ENCODE peak calls at places on chromosome 4, in six cellular contexts. T, B, C, Z, D and N are unnamed samples.

GRCh38 chr4:150006197-150006596 is 72.0 kb upstream of the DCLK2 start:
- DNase-seq in T (no peak), B (no peak), C (no peak), Z (no peak), D (no peak), N (no peak)

GRCh38 chr4:6107114-6107791 is 89.0 kb upstream of the C4orf50 start:
- DNase-seq in T (no peak), B (no peak), C (peak), Z (no peak), D (peak), N (no peak)

GRCh38 chr4:20299515-20299914 is 47.8 kb downstream of the SLIT2 start:
- DNase-seq in T (no peak), B (no peak), C (no peak), Z (no peak), D (no peak), N (peak)

GRCh38 chr4:189215574-189215973 is 725.1 kb upstream of the FRG1 start:
- DNase-seq in T (no peak), B (no peak), C (no peak), Z (no peak), D (no peak), N (no peak)

GRCh38 chr4:33649015-33649414 is 2595.3 kb downstream of the ARAP2 start:
- DNase-seq in T (no peak), B (no peak), C (no peak), Z (no peak), D (no peak), N (peak)

GRCh38 chr4:17316566-17316965 is 195.3 kb downstream of the QDPR start:
- DNase-seq in T (no peak), B (no peak), C (no peak), Z (no peak), D (no peak), N (no peak)

GRCh38 chr4:2598661-2599654 is 62.5 kb downstream of the FAM193A start:
- DNase-seq in T (no peak), B (no peak), C (peak), Z (no peak), D (no peak), N (no peak)

GRCh38 chr4:139099366-139099982 is 77.5 kb downstream of the ELF2 start:
- DNase-seq in T (no peak), B (peak), C (no peak), Z (no peak), D (peak), N (peak)

GRCh38 chr4:108906006-108906405 is 143.2 kb upstream of the ETNPPL start:
- DNase-seq in T (no peak), B (no peak), C (no peak), Z (no peak), D (no peak), N (no peak)

GRCh38 chr4:184361443-184361842 is 112.9 kb downstream of the IRF2 start:
- DNase-seq in T (no peak), B (no peak), C (no peak), Z (no peak), D (no peak), N (no peak)

GRCh38 chr4:122552898-122553297 is 68.0 kb downstream of the IL21 start:
- DNase-seq in T (no peak), B (no peak), C (no peak), Z (no peak), D (no peak), N (no peak)

GRCh38 chr4:54513231-54513630 is 144.5 kb upstream of the KIT start:
- DNase-seq in T (no peak), B (no peak), C (no peak), Z (no peak), D (no peak), N (peak)

GRCh38 chr4:183435803-183436202 is 8.6 kb upstream of the CDKN2AIP start:
- DNase-seq in T (no peak), B (no peak), C (no peak), Z (no peak), D (no peak), N (no peak)

GRCh38 chr4:76570141-76570989 is 135.3 kb downstream of the SHROOM3 start:
- DNase-seq in T (no peak), B (no peak), C (no peak), Z (no peak), D (no peak), N (no peak)

GRCh38 chr4:98283219-98284199 is 22.3 kb downstream of the RAP1GDS1 start:
- DNase-seq in T (no peak), B (no peak), C (no peak), Z (no peak), D (no peak), N (no peak)

GRCh38 chr4:67933755-67934154 is 29.5 kb downstream of the TMPRSS11A start:
- DNase-seq in T (no peak), B (no peak), C (no peak), Z (no peak), D (no peak), N (no peak)

GRCh38 chr4:110865611-110866254 is 242.9 kb upstream of the PITX2 start:
- DNase-seq in T (no peak), B (no peak), C (no peak), Z (no peak), D (no peak), N (peak)

GRCh38 chr4:5474756-5475155 is 233.6 kb downstream of the EVC2 start:
- DNase-seq in T (no peak), B (no peak), C (no peak), Z (no peak), D (no peak), N (no peak)

GRCh38 chr4:171812377-171813194 is 618 bp upstream of the GALNTL6 start:
- DNase-seq in T (no peak), B (no peak), C (no peak), Z (no peak), D (no peak), N (no peak)

GRCh38 chr4:169039271-169039954 is 29.4 kb upstream of the CBR4 start:
- DNase-seq in T (no peak), B (no peak), C (peak), Z (no peak), D (no peak), N (no peak)

GRCh38 chr4:156594619-156595018 is 377.0 kb downstream of the PDGFC start:
- DNase-seq in T (no peak), B (no peak), C (no peak), Z (peak), D (peak), N (no peak)

GRCh38 chr4:149796381-149796780 is 19.3 kb downstream of the IQCM start:
- DNase-seq in T (no peak), B (no peak), C (no peak), Z (no peak), D (no peak), N (no peak)

GRCh38 chr4:41070516-41071281 is 143.6 kb downstream of the APBB2 start:
- DNase-seq in T (no peak), B (no peak), C (no peak), Z (no peak), D (no peak), N (no peak)

GRCh38 chr4:185559913-185560281 is 24.6 kb upstream of the PDLIM3 start:
- DNase-seq in T (peak), B (no peak), C (peak), Z (no peak), D (peak), N (peak)

GRCh38 chr4:70743728-70744127 is 22.0 kb downstream of the RUFY3 start:
- DNase-seq in T (no peak), B (no peak), C (no peak), Z (no peak), D (no peak), N (no peak)

GRCh38 chr4:56330691-56331090 is 56.6 kb downstream of the AASDH start:
- DNase-seq in T (no peak), B (peak), C (no peak), Z (no peak), D (no peak), N (no peak)

GRCh38 chr4:76948441-76949292 is 885 bp upstream of the SEPTIN11 start:
- DNase-seq in T (no peak), B (peak), C (peak), Z (peak), D (peak), N (no peak)

GRCh38 chr4:37675587-37676290 is 10.4 kb downstream of the RELL1 start:
- DNase-seq in T (no peak), B (no peak), C (no peak), Z (no peak), D (peak), N (no peak)

GRCh38 chr4:150056569-150056968 is 21.7 kb upstream of the DCLK2 start:
- DNase-seq in T (no peak), B (peak), C (no peak), Z (no peak), D (no peak), N (no peak)

GRCh38 chr4:84956014-84956413 is 10.5 kb downstream of the WDFY3 start:
- DNase-seq in T (no peak), B (no peak), C (no peak), Z (no peak), D (no peak), N (no peak)

GRCh38 chr4:188201851-188202250 is 62.6 kb downstream of the TRIML1 start:
- DNase-seq in T (no peak), B (no peak), C (no peak), Z (no peak), D (no peak), N (no peak)

GRCh38 chr4:37917388-37917787 is 26.5 kb downstream of the TBC1D1 start:
- DNase-seq in T (no peak), B (no peak), C (no peak), Z (no peak), D (no peak), N (no peak)

GRCh38 chr4:75547647-75548387 is 8.0 kb upstream of the ODAPH start:
- DNase-seq in T (no peak), B (no peak), C (peak), Z (peak), D (peak), N (no peak)

GRCh38 chr4:11259837-11260236 is 168.9 kb downstream of the HS3ST1 start:
- DNase-seq in T (no peak), B (no peak), C (no peak), Z (no peak), D (no peak), N (no peak)

GRCh38 chr4:184826315-184827266 is 823 bp upstream of the ACSL1 start:
- DNase-seq in T (no peak), B (no peak), C (peak), Z (peak), D (peak), N (no peak)

GRCh38 chr4:171924761-171925376 is 111.7 kb downstream of the GALNTL6 start:
- DNase-seq in T (no peak), B (no peak), C (no peak), Z (no peak), D (no peak), N (peak)

GRCh38 chr4:85486425-85487101 is 11.6 kb downstream of the ARHGAP24 start:
- DNase-seq in T (no peak), B (peak), C (no peak), Z (no peak), D (no peak), N (no peak)

GRCh38 chr4:173025131-173025530 is 143.5 kb upstream of the GALNT7 start:
- DNase-seq in T (no peak), B (peak), C (no peak), Z (no peak), D (peak), N (peak)

GRCh38 chr4:164215113-164215741 is 538.7 kb upstream of the SMIM31 start:
- DNase-seq in T (no peak), B (no peak), C (no peak), Z (no peak), D (no peak), N (no peak)

GRCh38 chr4:83393908-83394307 is 59.3 kb upstream of the HPSE start:
- DNase-seq in T (no peak), B (no peak), C (no peak), Z (no peak), D (no peak), N (no peak)

GRCh38 chr4:25863347-25863784 is 578 bp upstream of the SEL1L3 start:
- DNase-seq in T (no peak), B (peak), C (no peak), Z (peak), D (peak), N (no peak)
- TF ChIP-seq CTCF in T (no peak), B (peak), C (no peak), Z (peak), D (no peak), N (peak)

DNA sequence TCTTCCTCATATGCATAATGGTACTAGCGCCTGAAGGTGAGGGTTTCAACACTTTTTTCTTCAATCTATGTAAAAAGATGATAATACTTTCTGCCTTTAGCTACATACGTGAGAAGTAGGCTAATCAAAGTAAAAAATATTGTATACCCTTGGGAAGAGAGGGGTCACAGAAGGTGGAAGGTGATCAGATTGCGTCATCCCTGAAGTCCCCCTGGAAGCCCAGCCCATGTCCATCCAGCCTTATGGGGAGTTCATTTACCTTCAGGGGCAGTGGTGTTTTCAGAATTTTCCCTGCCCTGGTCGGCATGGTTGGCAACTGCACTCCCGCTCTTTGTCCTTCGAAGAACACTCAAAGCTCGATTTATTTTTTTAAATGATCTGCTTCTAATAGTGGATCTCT is 84.2 kb downstream of the LNX1 start:
- DNase-seq in T (no peak), B (no peak), C (no peak), Z (no peak), D (no peak), N (no peak)
- H3K4me3 ChIP-seq in T (peak), B (no peak), C (no peak), Z (no peak), D (no peak), N (no peak)

DNA sequence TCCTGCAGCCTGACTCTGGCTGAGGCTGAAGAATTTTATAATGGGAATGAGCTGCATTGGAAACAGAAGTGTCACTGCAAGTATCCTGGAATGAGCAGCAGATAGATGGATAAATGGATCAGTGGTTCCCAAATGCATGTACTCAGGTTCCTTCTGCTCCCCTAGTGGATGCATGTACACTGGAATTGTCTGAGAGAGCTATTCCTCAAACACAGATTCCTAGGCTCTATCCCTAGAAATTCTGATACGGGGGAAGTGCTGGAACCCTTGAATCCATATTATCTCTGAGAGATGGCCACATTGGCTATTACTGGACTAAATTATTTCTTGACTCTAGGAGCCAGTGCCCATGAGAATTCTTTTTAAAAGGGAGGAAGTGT is 64.8 kb downstream of the TMEM131L start:
- DNase-seq in T (no peak), B (no peak), C (no peak), Z (no peak), D (no peak), N (no peak)
- TF ChIP-seq CTCF in T (no peak), B (no peak), C (no peak), Z (no peak), D (no peak), N (peak)

DNA sequence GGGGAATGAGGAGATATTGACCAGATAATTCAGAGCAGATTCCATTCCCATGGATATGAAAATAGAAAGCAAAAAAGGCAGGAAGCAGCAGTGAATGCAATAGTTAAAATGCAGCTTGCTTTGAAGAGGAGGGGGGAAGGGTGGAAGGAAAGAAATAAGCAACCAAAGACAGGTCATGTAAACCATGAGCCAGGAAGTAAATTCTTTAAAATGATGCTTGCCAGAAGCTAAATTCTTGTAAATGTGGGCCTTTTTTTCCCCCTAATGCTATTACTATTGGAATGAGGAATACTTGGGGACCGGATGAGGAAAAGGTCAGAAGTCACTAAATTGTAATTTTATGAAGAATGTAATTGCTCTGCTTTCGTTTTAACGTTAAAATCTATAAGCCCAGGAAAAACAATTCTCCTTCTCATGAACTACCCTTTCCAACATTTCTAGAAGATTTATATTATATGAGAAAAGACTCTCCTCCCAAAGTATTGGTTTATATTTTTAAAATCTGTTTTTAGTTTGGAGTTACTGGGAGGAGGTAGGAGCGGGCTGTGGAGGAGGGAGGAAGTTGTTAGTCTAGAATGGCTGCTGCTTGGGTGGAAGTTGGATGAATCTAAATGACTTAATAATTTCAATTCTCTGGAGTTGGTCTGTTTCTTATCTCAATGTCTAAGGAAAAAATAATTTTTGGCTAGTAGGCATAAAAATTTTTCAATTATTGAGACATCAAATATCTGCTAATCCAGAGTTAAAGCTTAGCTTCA is 77.6 kb upstream of the PCDH18 start:
- DNase-seq in T (no peak), B (no peak), C (no peak), Z (no peak), D (no peak), N (no peak)
- H3K4me3 ChIP-seq in T (peak), B (no peak), C (no peak), Z (no peak), D (no peak), N (no peak)

GRCh38 chr4:996994-997374 is 3.8 kb upstream of the SLC26A1 start:
- DNase-seq in T (no peak), B (no peak), C (no peak), Z (no peak), D (no peak), N (no peak)

GRCh38 chr4:996030-996993 is 3.1 kb upstream of the SLC26A1 start:
- DNase-seq in T (no peak), B (no peak), C (no peak), Z (no peak), D (no peak), N (no peak)

GRCh38 chr4:997375-998071 is 4.3 kb upstream of the SLC26A1 start:
- DNase-seq in T (no peak), B (no peak), C (no peak), Z (no peak), D (no peak), N (no peak)

GRCh38 chr4:993111-994029 is at the start of gene SLC26A1:
- DNase-seq in T (no peak), B (no peak), C (no peak), Z (no peak), D (peak), N (no peak)

GRCh38 chr4:995311-996026 is 2.3 kb upstream of the SLC26A1 start:
- DNase-seq in T (no peak), B (no peak), C (no peak), Z (no peak), D (no peak), N (no peak)
- TF ChIP-seq CTCF in T (no peak), B (no peak), C (no peak), Z (no peak), D (no peak), N (no peak)

DNA sequence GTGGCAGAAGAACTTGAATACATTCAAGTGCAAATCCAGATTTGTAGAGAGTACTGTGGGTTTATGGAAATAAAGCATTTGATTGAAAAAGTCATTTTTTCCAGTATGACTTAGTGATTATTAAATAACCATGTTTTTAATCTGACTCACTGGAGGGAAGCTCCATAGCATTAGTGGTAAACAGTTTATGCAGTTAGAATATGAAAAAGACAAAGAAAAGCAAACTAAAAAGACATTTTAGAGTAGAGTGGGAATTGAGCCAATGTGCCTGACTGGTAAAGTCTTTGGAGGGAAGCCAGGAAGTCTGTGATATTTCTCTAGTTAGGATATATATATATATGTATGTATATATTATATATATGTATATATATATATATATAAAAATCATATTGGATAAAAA is 53.4 kb downstream of the FAT4 start:
- DNase-seq in T (no peak), B (no peak), C (no peak), Z (no peak), D (no peak), N (peak)
- H3K4me3 ChIP-seq in T (peak), B (no peak), C (no peak), Z (peak), D (peak), N (no peak)

GRCh38 chr4:175253184-175253902 is 335.2 kb downstream of the ADAM29 start:
- DNase-seq in T (no peak), B (no peak), C (peak), Z (no peak), D (no peak), N (no peak)
- TF ChIP-seq CTCF in T (no peak), B (no peak), C (no peak), Z (no peak), D (peak), N (no peak)

GRCh38 chr4:140928880-140929279 is 172.7 kb upstream of the TBC1D9 start:
- DNase-seq in T (peak), B (no peak), C (no peak), Z (no peak), D (no peak), N (no peak)

GRCh38 chr4:140924761-140925392 is 168.7 kb upstream of the TBC1D9 start:
- DNase-seq in T (no peak), B (no peak), C (no peak), Z (no peak), D (no peak), N (no peak)

GRCh38 chr4:140930556-140930955 is 174.4 kb upstream of the TBC1D9 start:
- DNase-seq in T (no peak), B (no peak), C (no peak), Z (no peak), D (no peak), N (no peak)

GRCh38 chr4:140925417-140925816 is 169.2 kb upstream of the TBC1D9 start:
- DNase-seq in T (no peak), B (no peak), C (no peak), Z (no peak), D (no peak), N (no peak)

DNA sequence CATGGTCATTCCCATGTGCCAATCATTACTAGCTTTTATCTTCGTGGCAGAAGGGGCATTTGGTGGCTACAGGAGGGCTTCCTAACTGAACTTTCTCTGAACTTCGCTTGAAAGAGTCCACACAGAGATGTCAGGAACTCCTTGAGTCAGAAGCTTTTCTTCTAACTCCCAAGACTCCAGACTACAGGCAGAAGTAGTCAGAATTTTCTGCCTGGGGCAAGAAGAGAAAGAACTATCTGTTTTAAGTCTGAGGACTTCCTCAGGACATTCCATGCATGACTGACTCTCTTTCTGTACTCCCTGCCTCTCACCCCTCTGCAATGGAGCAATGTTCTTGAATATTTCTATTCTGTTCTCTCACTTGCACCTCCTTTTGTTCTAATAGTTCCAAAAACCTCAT is 170.5 kb upstream of the TBC1D9 start:
- DNase-seq in T (no peak), B (no peak), C (no peak), Z (no peak), D (no peak), N (no peak)
- H3K4me3 ChIP-seq in T (no peak), B (no peak), C (no peak), Z (no peak), D (no peak), N (no peak)